ENCODE peak calls at places on chromosomes 13 and 19, in eight cellular contexts. C, Q, G, E, U, K, W and Z are unnamed samples.

GRCh38 chr13:93875527-93875926 is 604.0 kb downstream of the DCT start:
- DNase-seq in Q (no peak), K (no peak), G (no peak), E (no peak), U (no peak), W (no peak), C (no peak), Z (no peak)

GRCh38 chr13:31835932-31836331 is 96.6 kb downstream of the RXFP2 start:
- DNase-seq in K (no peak), G (peak), W (no peak), E (no peak), C (peak), Q (no peak), U (no peak), Z (no peak)

GRCh38 chr13:43339843-43340550 is 316.6 kb downstream of the DNAJC15 start:
- DNase-seq in U (no peak), G (no peak), Q (no peak), W (no peak), K (no peak), C (no peak), E (no peak), Z (no peak)

GRCh38 chr13:30791354-30791921 is 56.1 kb downstream of the ALOX5AP start:
- DNase-seq in U (no peak), W (no peak), K (no peak), E (no peak), C (no peak), G (no peak), Q (no peak), Z (no peak)

GRCh38 chr19:35248310-35249145 is at the start of gene LSR:
- DNase-seq in C (no peak), G (peak), K (peak), U (peak), E (peak), W (peak), Q (peak), Z (no peak)

GRCh38 chr13:102317593-102317992 is 84.3 kb downstream of the FGF14 start:
- DNase-seq in W (no peak), C (no peak), G (no peak), E (no peak), U (no peak), Q (no peak), K (no peak), Z (no peak)

GRCh38 chr13:40506592-40507446 is 159.6 kb downstream of the FOXO1 start:
- DNase-seq in C (peak), G (no peak), U (no peak), Q (no peak), E (no peak), K (no peak), W (no peak), Z (no peak)

GRCh38 chr19:35351441-35352176 is 3.9 kb downstream of the FFAR1 start:
- DNase-seq in W (no peak), E (no peak), K (no peak), U (no peak), Q (no peak), G (no peak), C (no peak), Z (no peak)

GRCh38 chr13:100523437-100523836 is 65.2 kb downstream of the GGACT start:
- DNase-seq in G (no peak), W (no peak), Q (no peak), U (no peak), C (no peak), K (no peak), E (no peak), Z (no peak)

GRCh38 chr19:45137179-45137761 is 23.5 kb downstream of the NKPD1 start:
- DNase-seq in K (no peak), G (no peak), U (no peak), E (no peak), W (peak), C (no peak), Q (no peak), Z (no peak)

GRCh38 chr13:67258482-67258881 is 28.3 kb upstream of the PCDH9 start:
- DNase-seq in W (no peak), U (no peak), K (peak), G (no peak), Q (no peak), C (no peak), E (peak), Z (no peak)

GRCh38 chr13:89688908-89689307 is 1658.6 kb upstream of the MIR17HG start:
- DNase-seq in C (no peak), G (no peak), W (no peak), K (no peak), Q (no peak), E (no peak), U (no peak), Z (no peak)

GRCh38 chr19:17159466-17160393 is 55.4 kb upstream of the USE1 start:
- DNase-seq in K (peak), U (no peak), G (peak), E (peak), C (no peak), W (no peak), Q (no peak), Z (no peak)

GRCh38 chr19:533485-534058 is 2.0 kb downstream of the CDC34 start:
- DNase-seq in W (no peak), U (no peak), G (no peak), E (no peak), Q (no peak), K (no peak), C (no peak), Z (no peak)

GRCh38 chr19:42250666-42251531 is 4.0 kb downstream of the ERF start:
- DNase-seq in W (no peak), G (no peak), E (no peak), K (no peak), U (no peak), C (peak), Q (no peak), Z (no peak)

GRCh38 chr13:28718186-28718537 is 608 bp downstream of the SLC46A3 start:
- DNase-seq in E (no peak), Q (no peak), K (no peak), G (no peak), U (no peak), W (no peak), C (peak), Z (no peak)

GRCh38 chr19:14542721-14543328 is 13.4 kb downstream of the TECR start:
- DNase-seq in G (no peak), C (peak), U (no peak), W (no peak), K (no peak), Q (peak), E (no peak), Z (peak)

GRCh38 chr19:2275588-2276428 is 6.2 kb downstream of the PEAK3 start:
- DNase-seq in K (no peak), G (no peak), W (no peak), U (no peak), E (peak), Q (no peak), C (no peak), Z (no peak)

GRCh38 chr13:73195091-73195490 is 136.3 kb downstream of the KLF5 start:
- DNase-seq in Q (no peak), C (no peak), E (no peak), K (no peak), G (no peak), U (no peak), W (no peak), Z (no peak)

GRCh38 chr19:13096968-13097330 is 5.7 kb downstream of the LYL1 start:
- DNase-seq in C (no peak), Q (peak), G (no peak), E (no peak), U (no peak), W (no peak), K (no peak), Z (no peak)

GRCh38 chr19:13097331-13098258 is 5.1 kb downstream of the LYL1 start:
- DNase-seq in W (no peak), K (no peak), C (peak), U (no peak), E (peak), G (no peak), Q (peak), Z (no peak)

GRCh38 chr19:13099073-13099999 is 3.3 kb downstream of the LYL1 start:
- DNase-seq in Q (peak), U (no peak), W (no peak), E (peak), K (no peak), C (peak), G (no peak), Z (no peak)

GRCh38 chr19:13100031-13100588 is 2.5 kb downstream of the LYL1 start:
- DNase-seq in U (no peak), E (no peak), K (no peak), W (peak), G (no peak), C (peak), Q (peak), Z (no peak)

GRCh38 chr19:13098291-13099072 is 4.2 kb downstream of the LYL1 start:
- DNase-seq in Q (peak), G (no peak), K (no peak), C (peak), U (no peak), W (no peak), E (peak), Z (no peak)
- TF ChIP-seq EZH2 in Q (no peak), G (no peak), K (no peak), C (no peak), U (no peak), W (no peak), E (peak), Z (no peak)

DNA sequence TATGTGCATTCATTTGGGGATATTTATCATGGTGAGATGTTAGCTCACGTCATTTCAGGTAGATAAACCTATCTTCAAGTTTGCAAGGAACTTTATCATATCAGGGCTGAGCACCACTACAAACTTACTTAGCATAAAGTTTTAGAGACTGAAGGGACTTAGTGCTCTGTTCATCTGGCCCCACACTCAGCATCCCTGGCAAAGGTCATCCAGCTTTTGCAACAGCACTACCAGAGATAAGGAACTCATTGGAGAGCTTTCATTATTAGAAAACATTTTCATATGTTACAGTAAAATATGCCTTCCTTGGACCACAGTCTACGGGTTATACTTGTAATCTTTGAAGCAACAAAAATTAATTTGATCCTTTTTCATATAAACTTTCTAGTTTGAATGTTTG is 263.4 kb downstream of the POU4F1 start:
- DNase-seq in C (no peak), W (no peak), Q (no peak), K (no peak), E (no peak), U (no peak), G (no peak), Z (no peak)
- H3K4me3 ChIP-seq in C (no peak), W (no peak), Q (no peak), K (no peak), E (no peak), U (no peak), G (no peak), Z (no peak)

GRCh38 chr19:18173572-18174294 is at the start of gene IFI30:
- DNase-seq in Q (peak), W (peak), E (peak), U (no peak), G (peak), C (peak), K (no peak), Z (no peak)
- TF ChIP-seq POLR2AphosphoS5 in Q (peak), W (peak), E (peak), U (peak), G (peak), C (no peak), K (peak), Z (no peak)

GRCh38 chr19:58548859-58549663 is 5.2 kb downstream of the TRIM28 start:
- DNase-seq in K (no peak), W (no peak), U (no peak), E (no peak), G (no peak), Q (no peak), C (no peak), Z (no peak)
- TF ChIP-seq EZH2 in K (no peak), W (no peak), U (no peak), E (no peak), G (no peak), Q (no peak), C (no peak), Z (no peak)